ENCODE peak calls at places on chromosomes 3 and 15, in four cellular contexts. S, V, Z and R are unnamed samples.

GRCh38 chr3:27360113-27361078 is 8.8 kb downstream of the NEK10 start:
- DNase-seq in S (peak), V (no peak), Z (no peak), R (no peak)

GRCh38 chr3:79521221-79521848 is 246.5 kb downstream of the ROBO1 start:
- DNase-seq in S (peak), V (peak), Z (no peak), R (no peak)

GRCh38 chr3:100274361-100274760 is 13.6 kb downstream of the TBC1D23 start:
- DNase-seq in S (no peak), V (no peak), Z (no peak), R (no peak)

GRCh38 chr15:68277131-68277604 is 377 bp upstream of the FEM1B start:
- DNase-seq in S (peak), V (peak), Z (no peak), R (no peak)

GRCh38 chr3:149437710-149438109 is 36.8 kb upstream of the TM4SF4 start:
- DNase-seq in S (no peak), V (no peak), Z (no peak), R (no peak)

GRCh38 chr15:29919380-29919881 is 97.2 kb upstream of the TJP1 start:
- DNase-seq in S (no peak), V (no peak), Z (no peak), R (no peak)

GRCh38 chr3:188026191-188026968 is 127.6 kb upstream of the LPP start:
- DNase-seq in S (no peak), V (no peak), Z (no peak), R (no peak)

GRCh38 chr3:174620138-174620537 is 239.0 kb upstream of the NAALADL2 start:
- DNase-seq in S (no peak), V (no peak), Z (no peak), R (no peak)

GRCh38 chr15:91952216-91952615 is 98.7 kb downstream of the SLCO3A1 start:
- DNase-seq in S (no peak), V (no peak), Z (no peak), R (no peak)

GRCh38 chr3:141913150-141913811 is 36.8 kb downstream of the ATP1B3 start:
- DNase-seq in S (peak), V (peak), Z (no peak), R (no peak)

GRCh38 chr3:141959531-141959920 is 83.1 kb downstream of the ATP1B3 start:
- DNase-seq in S (no peak), V (peak), Z (no peak), R (no peak)

GRCh38 chr3:8619548-8619947 is 25.1 kb downstream of the SSUH2 start:
- DNase-seq in S (peak), V (no peak), Z (no peak), R (no peak)

GRCh38 chr3:21645121-21645897 is 105.7 kb downstream of the ZNF385D start:
- DNase-seq in S (peak), V (peak), Z (no peak), R (no peak)

GRCh38 chr3:184710870-184711365 is 946 bp downstream of the MAGEF1 start:
- DNase-seq in S (no peak), V (no peak), Z (no peak), R (no peak)

GRCh38 chr3:9946112-9947024 is 5.8 kb downstream of the PRRT3 start:
- DNase-seq in S (peak), V (peak), Z (peak), R (peak)

GRCh38 chr15:101262551-101262950 is 10.7 kb upstream of the CHSY1 start:
- DNase-seq in S (no peak), V (no peak), Z (no peak), R (no peak)

GRCh38 chr3:14885307-14885706 is 62.1 kb upstream of the NR2C2 start:
- DNase-seq in S (no peak), V (no peak), Z (no peak), R (no peak)
- H3K56ac ChIP-seq in S (no peak), V (no peak), Z (no peak), R (no peak)

DNA sequence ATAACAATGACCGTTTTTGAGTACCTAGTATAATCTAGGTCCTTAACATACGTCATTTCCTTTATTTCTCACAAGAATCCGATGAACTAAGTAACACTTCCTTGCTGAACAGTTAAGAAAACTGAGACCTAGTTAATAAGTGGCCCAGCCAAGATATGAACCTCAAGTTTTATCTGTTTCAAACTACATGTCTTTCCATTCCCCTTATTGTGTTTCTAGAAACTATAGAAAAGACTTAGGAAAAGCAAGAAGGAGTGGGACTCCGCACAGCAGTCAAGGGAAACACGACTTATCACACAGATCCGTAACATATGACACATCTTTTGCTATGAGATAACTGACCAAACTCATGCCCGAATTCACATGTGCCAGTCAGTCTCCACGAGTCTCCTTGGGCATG is 221.2 kb upstream of the ADAMTS9 start:
- DNase-seq in S (no peak), V (no peak), Z (no peak), R (no peak)
- H3K56ac ChIP-seq in S (no peak), V (no peak), Z (no peak), R (no peak)

GRCh38 chr15:95911570-95912279 is 418.8 kb upstream of the NR2F2 start:
- DNase-seq in S (no peak), V (peak), Z (no peak), R (no peak)

GRCh38 chr15:95916568-95916967 is 413.9 kb upstream of the NR2F2 start:
- DNase-seq in S (no peak), V (no peak), Z (no peak), R (no peak)

GRCh38 chr15:95912728-95913127 is 417.8 kb upstream of the NR2F2 start:
- DNase-seq in S (no peak), V (no peak), Z (no peak), R (no peak)

GRCh38 chr15:95910643-95911212 is 419.8 kb upstream of the NR2F2 start:
- DNase-seq in S (no peak), V (peak), Z (peak), R (peak)

GRCh38 chr15:95912280-95912625 is 418.2 kb upstream of the NR2F2 start:
- DNase-seq in S (no peak), V (peak), Z (no peak), R (no peak)
- H3K56ac ChIP-seq in S (no peak), V (no peak), Z (no peak), R (no peak)

DNA sequence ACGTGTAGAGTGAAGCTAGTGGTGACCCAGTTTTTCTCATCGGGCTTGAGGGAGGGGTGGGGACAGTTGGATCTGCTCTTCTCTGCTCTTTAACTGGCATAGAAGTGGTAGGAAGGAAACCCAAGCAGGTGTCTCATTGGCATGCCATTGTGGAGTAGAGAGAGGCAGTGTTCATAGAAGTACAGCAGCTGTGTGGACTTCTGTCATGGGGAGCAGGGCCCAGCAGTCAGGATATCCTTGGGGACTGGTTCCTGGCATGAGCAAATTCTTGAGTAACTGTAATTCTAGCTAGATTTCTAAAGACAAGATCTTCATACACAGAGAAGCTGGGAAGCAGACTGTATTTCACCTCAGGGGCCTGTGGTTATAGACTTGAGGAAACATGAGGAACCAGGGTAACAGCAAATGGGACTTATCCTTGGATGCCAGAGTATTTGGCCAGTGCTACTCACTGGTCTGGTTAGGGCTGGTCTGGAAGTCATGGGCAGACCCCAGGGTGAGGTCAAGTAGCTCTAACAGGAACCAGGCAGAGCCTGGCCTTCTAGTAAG is 42.9 kb downstream of the CDIN1 start:
- DNase-seq in S (no peak), V (no peak), Z (no peak), R (no peak)
- H3K56ac ChIP-seq in S (no peak), V (no peak), Z (no peak), R (no peak)

DNA sequence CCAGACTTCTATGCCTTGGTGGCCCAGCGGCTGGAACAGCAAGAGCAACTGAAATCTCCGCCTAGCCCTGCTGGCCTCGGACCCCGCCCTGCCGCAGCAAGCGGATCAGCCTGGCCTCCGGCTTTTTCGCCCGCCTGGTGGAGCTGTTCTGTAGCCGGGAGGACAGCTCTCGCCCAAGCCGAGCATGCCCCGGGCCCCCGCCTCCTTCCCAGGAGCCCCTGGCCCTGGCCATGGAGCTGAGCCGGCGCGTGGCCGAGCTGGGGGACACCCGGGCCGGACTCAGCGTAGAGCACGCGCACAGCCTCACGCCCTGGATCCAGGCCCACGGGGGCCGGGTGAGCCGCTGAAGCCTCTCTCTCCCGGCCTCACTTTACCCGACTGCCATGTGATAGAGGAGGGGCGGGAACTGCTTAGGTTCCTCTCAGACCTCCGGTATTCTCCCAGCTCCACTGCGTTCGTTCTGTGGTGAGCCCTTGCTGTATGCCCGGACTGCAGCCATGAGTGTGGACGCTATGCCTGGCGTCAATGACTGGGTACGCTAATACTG is 24.1 kb upstream of the MRPL3 start:
- DNase-seq in S (peak), V (peak), Z (no peak), R (peak)
- H3K56ac ChIP-seq in S (no peak), V (peak), Z (no peak), R (no peak)

DNA sequence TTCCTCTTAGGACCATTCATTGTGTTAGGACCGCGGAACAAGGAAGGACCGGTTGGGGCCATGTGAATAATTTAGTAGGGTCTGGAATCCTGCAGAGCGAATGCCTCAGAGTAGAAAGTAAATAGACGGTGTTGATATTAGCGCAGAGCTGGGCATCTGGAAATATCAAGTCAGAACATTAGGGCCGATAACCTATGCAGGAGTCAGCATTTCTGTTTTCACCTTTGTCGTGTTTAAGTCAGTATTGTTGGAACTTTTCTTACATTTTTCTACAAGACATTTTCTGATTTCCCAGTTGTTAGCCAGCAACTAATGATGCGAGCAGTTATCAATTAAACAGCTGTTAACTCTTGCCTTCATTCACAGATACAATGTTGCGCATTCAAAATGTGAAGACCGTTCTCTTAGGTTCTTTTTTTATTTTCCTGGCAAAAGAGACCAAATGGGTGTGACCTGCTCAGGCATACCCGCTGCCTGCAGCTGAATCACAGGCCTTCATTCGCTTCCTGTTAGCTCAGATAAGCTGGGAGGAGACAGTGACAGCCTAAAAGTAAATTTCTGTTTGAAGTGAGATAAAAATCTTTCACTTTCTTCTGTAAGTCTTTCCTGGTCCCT is 964 bp upstream of the PKM start:
- DNase-seq in S (peak), V (peak), Z (no peak), R (no peak)
- H3K56ac ChIP-seq in S (peak), V (peak), Z (peak), R (no peak)

DNA sequence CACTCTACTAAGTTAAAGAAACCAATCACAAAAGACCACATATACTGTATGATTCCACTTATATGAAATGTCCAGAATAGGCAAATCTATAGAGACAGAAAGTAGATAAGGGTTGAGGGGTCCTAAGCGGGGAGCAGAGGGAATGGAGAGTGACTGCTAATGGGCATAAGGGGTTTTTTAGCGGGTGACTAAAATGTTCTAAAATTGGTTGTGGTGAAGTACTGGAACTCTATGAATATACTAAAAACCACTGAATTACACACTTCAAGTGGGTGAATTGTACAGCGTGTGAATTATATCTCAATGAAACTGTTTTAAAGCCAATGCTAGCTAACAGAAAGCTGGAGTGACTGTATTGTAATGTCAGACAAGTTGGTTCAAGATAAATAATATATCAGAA is 33.3 kb downstream of the KPNA1 start:
- DNase-seq in S (no peak), V (no peak), Z (no peak), R (no peak)
- H3K56ac ChIP-seq in S (no peak), V (no peak), Z (no peak), R (no peak)

GRCh38 chr3:38094999-38095398 is 41.9 kb downstream of the ACAA1 start:
- DNase-seq in S (no peak), V (no peak), Z (no peak), R (no peak)
- H3K56ac ChIP-seq in S (no peak), V (no peak), Z (no peak), R (no peak)